ENCODE peak calls at places on chromosomes 13 and 19, in eight cellular contexts. H is adrenal gland; U is NCI-H1436; N is type B pancreatic cell; I is heart left ventricle; A is LNCaP clone FGC; F is tibial artery; S is central memory CD8-positive, alpha-beta T cell. E is an unnamed sample.
A peak's percentile ranks its signal among the peaks of the same experiment; 100 is the strongest.

GRCh38 chr13:23652909-23653726 is 82.9 kb downstream of the TNFRSF19 start:
- DNase-seq in H (no peak), U (no peak), N (no peak), I (peak; percentile 23), A (no peak), F (no peak), S (no peak), E (no peak)

GRCh38 chr19:11152318-11153062 is 3.1 kb downstream of the SPC24 start:
- DNase-seq in H (peak; percentile 87), U (no peak), N (no peak), I (peak; percentile 83), A (peak; percentile 99), F (peak; percentile 87), S (no peak), E (no peak)

GRCh38 chr19:33267706-33268105 is 34.6 kb downstream of the CEBPA start:
- DNase-seq in H (no peak), U (no peak), N (no peak), I (no peak), A (no peak), F (no peak), S (no peak), E (no peak)

GRCh38 chr19:46775642-46776258 is 12.6 kb downstream of the SLC1A5 start:
- DNase-seq in H (no peak), U (no peak), N (no peak), I (no peak), A (no peak), F (no peak), S (no peak), E (no peak)

GRCh38 chr19:17259118-17259780 is 5.3 kb downstream of the USHBP1 start:
- DNase-seq in H (no peak), U (no peak), N (no peak), I (no peak), A (no peak), F (no peak), S (no peak), E (no peak)

GRCh38 chr13:20825476-20825875 is 51.7 kb upstream of the EEF1AKMT1 start:
- DNase-seq in H (no peak), U (no peak), N (no peak), I (no peak), A (no peak), F (no peak), S (no peak), E (peak; percentile 12)

GRCh38 chr13:22095794-22096193 is 424.9 kb downstream of the FGF9 start:
- DNase-seq in H (no peak), U (no peak), N (no peak), I (no peak), A (peak; percentile 78), F (no peak), S (no peak), E (no peak)

GRCh38 chr13:94799330-94799729 is 87.0 kb upstream of the SOX21 start:
- DNase-seq in H (no peak), U (no peak), N (no peak), I (no peak), A (no peak), F (no peak), S (no peak), E (no peak)

GRCh38 chr13:30337061-30337601 is 29.8 kb upstream of the KATNAL1 start:
- DNase-seq in H (no peak), U (no peak), N (no peak), I (no peak), A (no peak), F (no peak), S (no peak), E (no peak)

GRCh38 chr19:49643466-49643865 is 1.5 kb downstream of the SCAF1 start:
- DNase-seq in H (no peak), U (no peak), N (no peak), I (no peak), A (no peak), F (no peak), S (no peak), E (no peak)

GRCh38 chr19:9323557-9323918 is 441 bp upstream of the ZNF559 start:
- DNase-seq in H (peak; percentile 82), U (peak; percentile 67), N (no peak), I (peak; percentile 82), A (peak; percentile 80), F (peak; percentile 63), S (no peak), E (peak; percentile 14)

GRCh38 chr13:105817011-105817410 is 718.5 kb downstream of the EFNB2 start:
- DNase-seq in H (no peak), U (no peak), N (no peak), I (no peak), A (no peak), F (no peak), S (no peak), E (no peak)

GRCh38 chr19:40598121-40598917 is 2.9 kb upstream of the LTBP4 start:
- DNase-seq in H (peak; percentile 92), U (peak; percentile 82), N (peak; percentile 95), I (peak; percentile 89), A (no peak), F (peak; percentile 88), S (peak; percentile 85), E (peak; percentile 92)

GRCh38 chr13:44989941-44990340 is 603 bp downstream of the GPALPP1 start:
- DNase-seq in H (no peak), U (no peak), N (no peak), I (no peak), A (no peak), F (no peak), S (no peak), E (no peak)

GRCh38 chr13:49627831-49628652 is at the start of gene ARL11:
- DNase-seq in H (peak; percentile 65), U (no peak), N (no peak), I (peak; percentile 74), A (no peak), F (peak; percentile 72), S (peak; percentile 15), E (no peak)

GRCh38 chr19:51525731-51526130 is 5.7 kb downstream of the SIGLEC6 start:
- DNase-seq in H (no peak), U (no peak), N (no peak), I (no peak), A (no peak), F (no peak), S (no peak), E (no peak)

GRCh38 chr19:45100797-45101196 is 7.8 kb downstream of the PPP1R37 start:
- DNase-seq in H (no peak), U (no peak), N (no peak), I (no peak), A (no peak), F (no peak), S (no peak), E (no peak)

GRCh38 chr19:5083547-5083965 is 114.6 kb downstream of the KDM4B start:
- DNase-seq in H (peak; percentile 64), U (no peak), N (no peak), I (peak; percentile 64), A (no peak), F (peak; percentile 69), S (no peak), E (no peak)

GRCh38 chr13:47126432-47126831 is 229.6 kb upstream of the HTR2A start:
- DNase-seq in H (no peak), U (no peak), N (no peak), I (no peak), A (no peak), F (no peak), S (no peak), E (no peak)

E was measured in NCI-H1694.